ENCODE peak calls at places on chromosome 5, in six cellular contexts. H is CD8-positive, alpha-beta T cell; W is pancreas; M is prostate gland; Q is osteoblast; T is NT2/D1. L is an unnamed sample.
A peak's percentile ranks its signal among the peaks of the same experiment; 100 is the strongest.

GRCh38 chr5:54492196-54492595 is 25.4 kb upstream of the SNX18 start:
- DNase-seq in H (no peak), W (no peak), M (no peak), Q (no peak), T (no peak), L (no peak)

GRCh38 chr5:147578228-147579024 is 68.6 kb upstream of the DPYSL3 start:
- DNase-seq in H (no peak), W (no peak), M (no peak), Q (peak; percentile 19), T (peak; percentile 42), L (no peak)

GRCh38 chr5:122145906-122146305 is 16.6 kb downstream of the ZNF474 start:
- DNase-seq in H (no peak), W (no peak), M (no peak), Q (no peak), T (no peak), L (no peak)

GRCh38 chr5:1387059-1387755 is 42.3 kb upstream of the CLPTM1L start:
- DNase-seq in H (no peak), W (no peak), M (no peak), Q (peak; percentile 79), T (no peak), L (no peak)

GRCh38 chr5:116575635-116576042 is 1.0 kb upstream of the SEMA6A start:
- DNase-seq in H (no peak), W (no peak), M (peak; percentile 22), Q (peak; percentile 69), T (no peak), L (no peak)

GRCh38 chr5:180090098-180090768 is 18.7 kb upstream of the RNF130 start:
- DNase-seq in H (peak; percentile 73), W (peak; percentile 61), M (peak; percentile 18), Q (peak; percentile 97), T (peak; percentile 84), L (peak; percentile 86)

GRCh38 chr5:31021181-31021624 is 172.3 kb upstream of the CDH6 start:
- DNase-seq in H (no peak), W (no peak), M (no peak), Q (no peak), T (no peak), L (no peak)

GRCh38 chr5:21225223-21226064 is 1237.4 kb upstream of the CDH18 start:
- DNase-seq in H (no peak), W (no peak), M (no peak), Q (no peak), T (no peak), L (no peak)

GRCh38 chr5:69206528-69207190 is 17.3 kb downstream of the CENPH start:
- DNase-seq in H (no peak), W (no peak), M (no peak), Q (no peak), T (no peak), L (no peak)
- H3K36me3 ChIP-seq in H (no peaks in the 10 kb centered on the region), W (no peaks in the 10 kb centered on the region), M (no peaks in the 10 kb centered on the region), Q (no peaks in the 10 kb centered on the region), T (peaks cover 39% of the 10 kb centered on the region), L (no peaks in the 10 kb centered on the region)

GRCh38 chr5:145938699-145939531 is 2.5 kb downstream of the SH3RF2 start:
- DNase-seq in H (no peak), W (no peak), M (no peak), Q (no peak), T (no peak), L (no peak)
- H3K4me3 ChIP-seq in H (no peak overlapping the region), W (no peak overlapping the region), M (no peak overlapping the region), Q (peak overlapping the region; percentile 12), T (no peak overlapping the region), L (peak overlapping the region; percentile 51)

GRCh38 chr5:4042311-4042710 is 446.7 kb downstream of the IRX1 start:
- DNase-seq in H (no peak), W (no peak), M (no peak), Q (no peak), T (no peak), L (no peak)
- H3K9me3 ChIP-seq in H (no peaks in the 10 kb centered on the region), W (no peaks in the 10 kb centered on the region), M (no peaks in the 10 kb centered on the region), Q (peaks cover 3% of the 10 kb centered on the region), T (no peaks in the 10 kb centered on the region), L (no peaks in the 10 kb centered on the region)

GRCh38 chr5:150133581-150134197 is 22.0 kb downstream of the PDGFRB start:
- DNase-seq in H (no peak), W (no peak), M (no peak), Q (peak; percentile 52), T (no peak), L (no peak)
- H3K36me3 ChIP-seq in H (no peaks in the 10 kb centered on the region), W (no peaks in the 10 kb centered on the region), M (no peaks in the 10 kb centered on the region), Q (peaks cover 78% of the 10 kb centered on the region), T (peaks cover 77% of the 10 kb centered on the region), L (peaks cover 29% of the 10 kb centered on the region)

GRCh38 chr5:172110260-172110815 is 77.7 kb downstream of the STK10 start:
- DNase-seq in H (no peak), W (no peak), M (no peak), Q (no peak), T (no peak), L (peak; percentile 42)

GRCh38 chr5:172114875-172115422 is 73.1 kb downstream of the STK10 start:
- DNase-seq in H (peak; percentile 47), W (no peak), M (no peak), Q (no peak), T (no peak), L (peak; percentile 86)

GRCh38 chr5:172110921-172111873 is 76.8 kb downstream of the STK10 start:
- DNase-seq in H (peak; percentile 64), W (no peak), M (no peak), Q (peak; percentile 91), T (no peak), L (peak; percentile 78)

GRCh38 chr5:172115541-172115982 is 72.5 kb downstream of the STK10 start:
- DNase-seq in H (no peak), W (no peak), M (no peak), Q (no peak), T (no peak), L (no peak)

DNA sequence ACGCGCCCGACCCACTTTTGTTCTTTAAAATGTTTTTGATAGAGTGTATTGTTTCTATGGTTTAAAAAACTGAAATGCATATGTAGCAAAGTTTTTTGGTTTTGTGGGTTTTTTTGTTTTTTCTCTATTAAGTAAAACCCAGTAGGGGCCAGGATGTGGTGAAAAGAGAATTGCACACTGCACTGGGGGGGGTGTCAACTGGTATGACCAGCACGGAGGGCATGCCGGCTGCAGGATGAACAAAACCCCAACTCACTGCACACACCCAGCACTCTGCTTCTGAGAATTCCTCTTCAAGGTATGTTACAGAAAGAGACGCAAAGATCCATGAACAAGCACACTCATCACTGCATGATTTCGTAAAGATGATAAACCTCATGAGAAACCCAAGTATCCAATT is 75.0 kb downstream of the STK10 start:
- DNase-seq in H (peak; percentile 63), W (no peak), M (no peak), Q (no peak), T (no peak), L (peak; percentile 41)
- H3K4me3 ChIP-seq in H (no peak overlapping the region), W (no peak overlapping the region), M (no peak overlapping the region), Q (no peak overlapping the region), T (no peak overlapping the region), L (no peak overlapping the region)

DNA sequence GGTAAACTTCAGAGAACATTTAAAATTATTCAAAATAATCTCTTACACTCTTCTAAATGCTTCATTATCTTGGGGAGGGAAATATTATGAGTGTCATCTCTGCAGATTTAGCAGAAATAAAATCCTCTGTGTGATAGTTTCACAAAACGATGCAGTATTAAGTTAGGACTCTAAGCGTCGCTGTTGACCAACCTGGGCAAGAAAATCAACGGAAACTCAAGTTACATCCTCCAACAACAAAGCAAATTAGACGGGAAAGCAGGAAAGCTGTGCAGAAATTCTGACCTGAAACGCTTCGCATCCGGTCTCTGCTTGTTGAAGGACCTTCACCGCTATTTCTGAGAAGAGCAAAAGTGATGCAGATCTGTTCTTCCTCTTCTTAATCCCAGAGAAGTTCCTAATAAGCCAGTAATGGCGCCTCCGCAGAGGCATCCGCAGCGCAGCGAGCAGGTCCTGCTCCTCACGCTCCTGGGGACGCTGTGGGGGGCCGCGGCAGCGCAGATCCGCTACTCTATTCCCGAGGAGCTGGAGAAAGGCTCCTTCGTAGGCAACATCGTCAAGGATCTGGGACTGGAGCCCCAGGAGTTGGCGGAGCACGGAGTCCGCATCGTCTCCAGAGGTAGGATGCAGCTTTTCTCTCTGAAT is at the start of gene PCDHGA6:
- DNase-seq in H (no peak), W (no peak), M (no peak), Q (peak; percentile 84), T (no peak), L (no peak)
- H3K9me3 ChIP-seq in H (peaks cover 5% of the 10 kb centered on the region), W (peaks cover 5% of the 10 kb centered on the region), M (no peaks in the 10 kb centered on the region), Q (peaks cover 8% of the 10 kb centered on the region), T (peaks cover 17% of the 10 kb centered on the region), L (peaks cover 80% of the 10 kb centered on the region)

L was measured in lower lobe of right lung.